ENCODE peak calls at places on chromosomes 2 and 18, in five cellular contexts. One of them, this sample, is unnamed.

GRCh38 chr2:132429941-132430573 is 13.5 kb downstream of the GPR39 start:
- DNase-seq in Calu3: peak; percentile 49
- DNase-seq in GM12865: no peak
- DNase-seq in neural crest cell: no peak
- DNase-seq in ELR: no peak
- DNase-seq in this sample: no peak

GRCh38 chr2:96111823-96112500 is 4.4 kb downstream of the ADRA2B start:
- DNase-seq in Calu3: no peak
- DNase-seq in GM12865: no peak
- DNase-seq in neural crest cell: no peak
- DNase-seq in ELR: no peak
- DNase-seq in this sample: no peak

GRCh38 chr2:207925601-207926000 is 99.7 kb downstream of the PLEKHM3 start:
- DNase-seq in Calu3: no peak
- DNase-seq in GM12865: no peak
- DNase-seq in neural crest cell: no peak
- DNase-seq in ELR: no peak
- DNase-seq in this sample: no peak

GRCh38 chr2:147525724-147526489 is 318.9 kb upstream of the ACVR2A start:
- DNase-seq in Calu3: no peak
- DNase-seq in GM12865: peak; percentile 17
- DNase-seq in neural crest cell: no peak
- DNase-seq in ELR: no peak
- DNase-seq in this sample: no peak

GRCh38 chr18:78891185-78891762 is 88.3 kb upstream of the SALL3 start:
- DNase-seq in Calu3: no peak
- DNase-seq in GM12865: no peak
- DNase-seq in neural crest cell: no peak
- DNase-seq in ELR: no peak
- DNase-seq in this sample: no peak

GRCh38 chr2:62197609-62198236 is 1.8 kb downstream of the B3GNT2 start:
- DNase-seq in Calu3: peak; percentile 42
- DNase-seq in GM12865: peak; percentile 41
- DNase-seq in neural crest cell: peak; percentile 14
- DNase-seq in ELR: peak; percentile 48
- DNase-seq in this sample: peak; percentile 49

GRCh38 chr18:36724591-36725001 is 104.2 kb downstream of the TPGS2 start:
- DNase-seq in Calu3: no peak
- DNase-seq in GM12865: no peak
- DNase-seq in neural crest cell: no peak
- DNase-seq in ELR: no peak
- DNase-seq in this sample: no peak

GRCh38 chr2:110105608-110106467 is 9.8 kb downstream of the MALL start:
- DNase-seq in Calu3: peak; percentile 84
- DNase-seq in GM12865: no peak
- DNase-seq in neural crest cell: no peak
- DNase-seq in ELR: peak; percentile 95
- DNase-seq in this sample: peak; percentile 40

GRCh38 chr18:36504928-36505327 is 207.4 kb downstream of the FHOD3 start:
- DNase-seq in Calu3: no peak
- DNase-seq in GM12865: no peak
- DNase-seq in neural crest cell: no peak
- DNase-seq in ELR: no peak
- DNase-seq in this sample: no peak

GRCh38 chr2:26184555-26185303 is 11.8 kb downstream of the GAREM2 start:
- DNase-seq in Calu3: peak; percentile 79
- DNase-seq in GM12865: peak; percentile 86
- DNase-seq in neural crest cell: peak; percentile 80
- DNase-seq in ELR: no peak
- DNase-seq in this sample: peak; percentile 91

GRCh38 chr2:49241506-49241905 is 87.2 kb upstream of the FSHR start:
- DNase-seq in Calu3: no peak
- DNase-seq in GM12865: no peak
- DNase-seq in neural crest cell: no peak
- DNase-seq in ELR: no peak
- DNase-seq in this sample: peak; percentile 25

GRCh38 chr2:133871810-133872209 is 303.5 kb upstream of the NCKAP5 start:
- DNase-seq in Calu3: peak; percentile 6
- DNase-seq in GM12865: no peak
- DNase-seq in neural crest cell: no peak
- DNase-seq in ELR: peak; percentile 30
- DNase-seq in this sample: no peak

GRCh38 chr2:6177796-6178195 is 485.6 kb downstream of the SOX11 start:
- DNase-seq in Calu3: no peak
- DNase-seq in GM12865: no peak
- DNase-seq in neural crest cell: no peak
- DNase-seq in ELR: no peak
- DNase-seq in this sample: no peak

This sample was measured in cardiac muscle cell.